ENCODE peak calls at places on chromosomes 16 and 17, in ten cellular contexts. G is breast epithelium, R is thoracic aorta, Y is ovary, D is BJ, U is dorsolateral prefrontal cortex, M is astrocyte of the spinal cord, W is left ventricle myocardium inferior, V is fibroblast of the aortic adventitia, A is body of pancreas. X is an unnamed sample.

GRCh38 chr16:67015317-67015731 is 13.6 kb upstream of the CBFB start:
- DNase-seq in G (peak), R (no peak), Y (peak), D (no peak), U (peak), M (no peak), W (no peak), V (no peak), A (no peak), X (no peak)

GRCh38 chr16:49809112-49809511 is 46.8 kb downstream of the ZNF423 start:
- DNase-seq in G (no peak), R (no peak), Y (no peak), D (no peak), U (no peak), M (no peak), W (no peak), V (no peak), A (no peak), X (no peak)

GRCh38 chr16:4825196-4825595 is 21.9 kb downstream of the GLYR1 start:
- DNase-seq in G (no peak), R (no peak), Y (no peak), D (no peak), U (no peak), M (no peak), W (peak), V (no peak), A (no peak), X (no peak)

GRCh38 chr17:83098241-83099085 is 19.1 kb downstream of the METRNL start:
- DNase-seq in G (no peak), R (no peak), Y (no peak), D (no peak), U (no peak), M (peak), W (no peak), V (no peak), A (no peak), X (no peak)

GRCh38 chr17:62898239-62898864 is 67.7 kb upstream of the TANC2 start:
- DNase-seq in G (no peak), R (no peak), Y (no peak), D (peak), U (no peak), M (no peak), W (peak), V (peak), A (no peak), X (no peak)

GRCh38 chr16:79751785-79752184 is 151.2 kb upstream of the MAF start:
- DNase-seq in G (no peak), R (peak), Y (peak), D (no peak), U (no peak), M (peak), W (no peak), V (peak), A (no peak), X (no peak)

GRCh38 chr17:31627960-31628359 is 231.1 kb downstream of the COPRS start:
- DNase-seq in G (no peak), R (no peak), Y (no peak), D (peak), U (no peak), M (peak), W (no peak), V (peak), A (no peak), X (no peak)

GRCh38 chr17:75261336-75262111 is at the start of the genes GGA3 and MRPS7:
- DNase-seq in G (peak), R (peak), Y (peak), D (peak), U (peak), M (peak), W (peak), V (peak), A (peak), X (peak)

DNA sequence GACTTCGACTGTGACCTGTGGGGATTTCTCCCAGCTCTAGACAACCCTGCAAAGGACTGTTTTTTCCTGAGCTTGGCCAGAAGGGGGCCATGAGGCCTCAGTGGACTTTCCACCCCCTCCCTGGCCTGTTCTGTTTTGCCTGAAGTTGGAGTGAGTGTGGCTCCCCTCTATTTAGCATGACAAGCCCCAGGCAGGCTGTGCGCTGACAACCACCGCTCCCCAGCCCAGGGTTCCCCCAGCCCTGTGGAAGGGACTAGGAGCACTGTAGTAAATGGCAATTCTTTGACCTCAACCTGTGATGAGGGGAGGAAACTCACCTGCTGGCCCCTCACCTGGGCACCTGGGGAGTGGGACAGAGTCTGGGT is 19.3 kb downstream of the NGFR start:
- DNase-seq in G (peak), R (no peak), Y (no peak), D (no peak), U (peak), M (no peak), W (no peak), V (peak), A (peak), X (no peak)
- TF ChIP-seq CTCF in G (no peak), R (no peak), Y (no peak), D (peak), U (no peak), M (peak), W (no peak), V (peak), A (no peak), X (no peak)

GRCh38 chr17:2174048-2174447 is 119.1 kb downstream of the HIC1 start:
- DNase-seq in G (no peak), R (no peak), Y (no peak), D (no peak), U (no peak), M (peak), W (no peak), V (peak), A (no peak), X (no peak)

GRCh38 chr17:2176484-2177175 is 121.7 kb downstream of the HIC1 start:
- DNase-seq in G (no peak), R (no peak), Y (no peak), D (no peak), U (no peak), M (no peak), W (peak), V (no peak), A (no peak), X (no peak)

GRCh38 chr17:2175294-2175628 is 120.4 kb downstream of the HIC1 start:
- DNase-seq in G (no peak), R (no peak), Y (no peak), D (no peak), U (no peak), M (no peak), W (no peak), V (peak), A (no peak), X (no peak)

GRCh38 chr17:2173005-2173404 is 118.1 kb downstream of the HIC1 start:
- DNase-seq in G (no peak), R (no peak), Y (no peak), D (no peak), U (no peak), M (peak), W (no peak), V (peak), A (no peak), X (no peak)

GRCh38 chr17:2174471-2175293 is 119.8 kb downstream of the HIC1 start:
- DNase-seq in G (no peak), R (no peak), Y (peak), D (no peak), U (no peak), M (peak), W (peak), V (peak), A (peak), X (no peak)
- TF ChIP-seq CTCF in G (no peak), R (peak), Y (no peak), D (peak), U (no peak), M (peak), W (no peak), V (peak), A (no peak), X (no peak)

DNA sequence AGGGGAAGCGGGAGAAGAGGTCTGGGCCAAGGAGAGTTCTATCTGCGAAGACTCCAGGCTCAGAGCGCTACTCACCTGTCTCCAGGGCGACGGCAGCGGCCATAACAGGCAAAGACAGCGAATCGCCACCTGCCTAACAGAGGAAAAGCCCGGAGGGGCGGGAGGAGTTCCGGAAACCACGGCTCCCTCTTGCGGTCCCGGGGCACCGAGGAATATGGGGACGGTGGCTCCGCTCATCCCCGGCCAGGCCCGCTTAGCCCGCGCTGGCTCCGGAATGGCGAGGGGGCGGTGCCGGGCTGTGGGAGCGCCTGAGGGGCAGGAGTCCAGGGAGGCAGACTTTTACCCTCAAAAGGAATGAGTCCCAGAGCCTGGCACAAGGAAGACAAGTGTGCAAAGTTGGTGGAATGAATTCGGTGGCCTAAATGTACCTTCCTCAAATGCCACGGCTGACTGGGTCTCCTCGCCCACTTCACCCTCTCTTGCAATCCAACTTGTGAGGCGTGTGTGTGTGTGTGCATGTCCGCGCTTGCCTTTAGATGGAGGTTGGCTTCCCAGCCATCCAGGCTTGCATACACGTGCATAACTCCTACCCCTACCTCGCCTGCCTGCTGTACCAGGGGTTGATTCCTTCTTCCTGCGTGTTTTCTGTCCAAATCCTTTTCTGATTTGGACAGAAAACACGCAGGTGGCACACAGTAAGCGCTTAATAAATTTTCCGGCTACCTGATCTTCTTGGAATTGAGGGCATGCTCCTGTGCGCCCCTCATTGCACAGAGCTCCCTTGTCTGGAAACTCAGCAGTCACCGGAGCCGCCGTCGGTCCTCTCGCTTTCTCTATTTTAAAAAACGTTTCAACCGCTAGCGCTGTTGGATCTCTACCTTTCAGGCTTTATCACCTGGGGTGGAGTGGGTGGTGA is 3.5 kb downstream of the C17orf100 start:
- DNase-seq in G (no peak), R (no peak), Y (no peak), D (no peak), U (no peak), M (no peak), W (no peak), V (no peak), A (peak), X (no peak)
- TF ChIP-seq CTCF in G (no peak), R (no peak), Y (no peak), D (no peak), U (no peak), M (no peak), W (peak), V (no peak), A (peak), X (peak)

DNA sequence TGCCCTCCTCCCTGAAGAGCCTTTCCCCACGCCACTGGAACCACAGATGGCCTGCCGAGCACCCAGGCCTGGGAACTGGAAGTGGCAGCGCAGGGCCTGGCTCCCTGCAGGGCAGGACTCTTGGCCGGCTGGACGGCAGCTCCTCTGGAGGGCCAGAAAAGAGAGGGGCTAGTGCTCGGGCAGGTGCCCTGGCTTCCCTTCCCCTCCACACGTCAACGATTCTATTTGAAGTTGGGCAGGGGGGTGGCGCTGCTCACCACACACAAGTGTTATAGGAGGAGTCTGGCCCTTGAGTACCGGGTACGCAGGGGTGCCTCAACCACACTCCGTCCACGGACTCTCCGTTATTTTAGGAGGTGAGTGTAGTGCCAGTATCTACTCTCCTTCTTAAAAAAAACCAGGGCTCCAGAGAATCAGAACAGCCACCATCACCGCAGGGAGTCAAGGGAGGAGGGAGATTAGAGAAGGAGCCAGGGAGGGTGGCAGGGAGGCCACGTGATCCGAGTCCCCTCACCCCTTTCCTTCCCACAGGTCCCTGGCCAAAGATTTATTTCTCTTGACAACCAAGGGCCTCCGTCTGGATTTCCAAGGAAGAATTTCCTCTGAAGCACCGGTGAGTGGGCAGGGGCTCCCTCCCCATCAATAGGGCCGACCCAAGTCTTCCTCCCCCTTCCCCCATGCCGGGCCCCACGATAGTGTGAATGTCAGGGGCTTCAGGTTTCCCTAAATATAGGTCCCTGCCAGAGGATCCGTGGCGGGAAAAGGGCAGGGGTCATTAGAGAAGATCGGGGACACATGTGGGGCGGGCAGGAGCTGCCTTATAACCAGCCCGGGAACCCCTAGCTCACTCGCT is 1.4 kb upstream of the ALDOA start:
- DNase-seq in G (peak), R (no peak), Y (peak), D (no peak), U (peak), M (peak), W (peak), V (peak), A (peak), X (peak)
- TF ChIP-seq CTCF in G (no peak), R (no peak), Y (peak), D (peak), U (peak), M (peak), W (peak), V (peak), A (peak), X (peak)

DNA sequence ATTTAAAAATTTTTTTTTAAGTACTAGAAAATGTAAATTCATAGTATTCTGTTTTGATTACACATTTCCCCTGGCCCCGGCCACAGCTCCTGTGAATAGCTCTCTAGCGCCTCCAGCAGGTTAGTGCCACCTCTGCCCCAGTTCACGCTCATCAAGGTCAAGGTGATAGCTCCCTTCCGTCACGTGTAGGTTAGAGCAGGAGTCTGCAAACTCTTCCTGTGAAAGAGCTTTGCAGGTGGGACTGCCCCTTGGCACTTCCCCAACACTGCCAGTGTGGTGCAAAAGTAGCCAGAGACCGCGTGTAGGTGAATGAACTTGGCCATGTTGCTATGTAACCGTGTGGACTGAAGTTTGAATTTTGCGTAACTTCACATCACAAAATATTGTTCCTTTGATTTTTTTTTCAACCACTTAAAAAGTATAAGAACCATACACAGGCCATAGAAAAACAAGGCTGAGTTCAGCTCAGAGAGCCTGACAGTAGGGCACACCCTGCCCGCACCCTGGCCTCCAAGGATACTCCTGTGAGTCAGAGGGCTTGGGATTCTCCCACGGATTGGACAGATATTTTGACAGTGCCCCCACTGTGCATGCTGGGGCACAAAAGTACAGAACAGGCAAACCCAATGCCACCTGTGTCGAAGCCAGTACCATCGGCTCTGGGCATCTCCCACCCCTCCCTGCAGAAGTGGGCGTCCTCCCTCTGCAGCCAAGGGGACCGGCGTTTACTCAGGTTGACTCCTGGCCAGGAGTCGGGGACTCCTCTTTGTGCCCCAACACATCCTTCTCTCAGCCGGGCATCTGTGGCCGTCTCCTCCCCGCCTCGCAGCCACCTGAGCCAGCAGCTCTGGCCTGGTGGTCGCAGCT is 92.0 kb upstream of the CHMP6 start:
- DNase-seq in G (no peak), R (no peak), Y (no peak), D (no peak), U (no peak), M (no peak), W (no peak), V (peak), A (peak), X (peak)
- TF ChIP-seq CTCF in G (no peak), R (no peak), Y (no peak), D (peak), U (peak), M (peak), W (peak), V (peak), A (peak), X (peak)

GRCh38 chr17:79658811-79659207 is 48.0 kb upstream of the RBFOX3 start:
- DNase-seq in G (peak), R (no peak), Y (peak), D (no peak), U (no peak), M (no peak), W (no peak), V (peak), A (peak), X (no peak)
- TF ChIP-seq CTCF in G (no peak), R (no peak), Y (no peak), D (peak), U (peak), M (peak), W (peak), V (peak), A (peak), X (peak)